ENCODE peak calls at places on chromosomes 6 and 20, in nine cellular contexts. X is erythroblast, G is IMR-90, R is H54, M is heart left ventricle, D is HepG2, Y is thyroid gland, L is transverse colon, B is HCT116. T is an unnamed sample.

GRCh38 chr6:105280033-105280432 is 100.2 kb upstream of the POPDC3 start:
- DNase-seq in X (no peak), G (no peak), R (no peak), M (no peak), D (no peak), Y (peak), L (no peak), B (no peak), T (no peak)

GRCh38 chr6:151075527-151075926 is 164.2 kb upstream of the AKAP12 start:
- DNase-seq in X (no peak), G (peak), R (no peak), M (no peak), D (no peak), Y (no peak), L (no peak), B (no peak), T (no peak)

GRCh38 chr6:125154184-125155135 is 887 bp downstream of the TPD52L1 start:
- DNase-seq in X (peak), G (no peak), R (no peak), M (peak), D (peak), Y (peak), L (peak), B (peak), T (peak)

GRCh38 chr20:25032478-25033183 is 25.3 kb downstream of the ACSS1 start:
- DNase-seq in X (no peak), G (no peak), R (no peak), M (peak), D (peak), Y (no peak), L (peak), B (no peak), T (peak)

GRCh38 chr20:50735813-50736212 is 4.4 kb downstream of the PARD6B start:
- DNase-seq in X (peak), G (no peak), R (no peak), M (no peak), D (no peak), Y (no peak), L (no peak), B (no peak), T (no peak)

GRCh38 chr6:170132011-170132521 is 158.8 kb downstream of the DLL1 start:
- DNase-seq in X (no peak), G (no peak), R (no peak), M (peak), D (no peak), Y (no peak), L (no peak), B (no peak), T (peak)

GRCh38 chr6:129641344-129641743 is 68.6 kb downstream of the ARHGAP18 start:
- DNase-seq in X (no peak), G (peak), R (no peak), M (no peak), D (peak), Y (no peak), L (no peak), B (peak), T (no peak)

GRCh38 chr6:74749211-74750142 is 456.4 kb downstream of the COL12A1 start:
- DNase-seq in X (no peak), G (no peak), R (no peak), M (no peak), D (no peak), Y (no peak), L (no peak), B (no peak), T (no peak)

GRCh38 chr20:37734228-37734980 is 40.6 kb downstream of the CTNNBL1 start:
- DNase-seq in X (no peak), G (peak), R (no peak), M (no peak), D (no peak), Y (no peak), L (no peak), B (no peak), T (no peak)

GRCh38 chr6:149867876-149868640 is 3.9 kb upstream of the LRP11 start:
- DNase-seq in X (peak), G (peak), R (peak), M (no peak), D (peak), Y (no peak), L (no peak), B (no peak), T (no peak)

GRCh38 chr6:72826744-72827438 is 205.0 kb downstream of the KCNQ5 start:
- DNase-seq in X (no peak), G (peak), R (no peak), M (no peak), D (no peak), Y (no peak), L (no peak), B (no peak), T (no peak)

GRCh38 chr20:1467355-1468116 is 887 bp upstream of the NSFL1C start:
- DNase-seq in X (peak), G (no peak), R (no peak), M (no peak), D (peak), Y (no peak), L (peak), B (no peak), T (peak)

GRCh38 chr20:4041748-4042411 is 26.5 kb upstream of the RNF24 start:
- DNase-seq in X (peak), G (peak), R (peak), M (no peak), D (no peak), Y (peak), L (peak), B (peak), T (no peak)

GRCh38 chr6:166563805-166564204 is 22.7 kb downstream of the RAMACL start:
- DNase-seq in X (no peak), G (no peak), R (no peak), M (no peak), D (no peak), Y (no peak), L (no peak), B (no peak), T (no peak)

GRCh38 chr6:701696-702479 is 8.9 kb upstream of the EXOC2 start:
- DNase-seq in X (no peak), G (no peak), R (no peak), M (no peak), D (peak), Y (no peak), L (no peak), B (no peak), T (no peak)

GRCh38 chr6:28544211-28544610 is 18.5 kb downstream of the GPX5 start:
- DNase-seq in X (peak), G (no peak), R (no peak), M (no peak), D (no peak), Y (no peak), L (no peak), B (no peak), T (no peak)

GRCh38 chr20:58702161-58702510 is 9.5 kb downstream of the NPEPL1 start:
- DNase-seq in X (no peak), G (no peak), R (no peak), M (no peak), D (no peak), Y (no peak), L (peak), B (no peak), T (peak)

GRCh38 chr6:97282238-97282725 is 734 bp downstream of the MMS22L start:
- DNase-seq in X (peak), G (no peak), R (peak), M (no peak), D (peak), Y (no peak), L (no peak), B (no peak), T (no peak)

GRCh38 chr6:43119456-43119855 is 43.3 kb downstream of the PTK7 start:
- DNase-seq in X (no peak), G (no peak), R (no peak), M (no peak), D (no peak), Y (no peak), L (no peak), B (no peak), T (peak)

GRCh38 chr6:37530294-37530693 is 30.6 kb upstream of the CCDC167 start:
- DNase-seq in X (no peak), G (no peak), R (no peak), M (no peak), D (no peak), Y (no peak), L (no peak), B (no peak), T (no peak)

GRCh38 chr20:24996449-24997195 is 4.1 kb upstream of the APMAP start:
- DNase-seq in X (no peak), G (no peak), R (no peak), M (no peak), D (no peak), Y (no peak), L (no peak), B (no peak), T (peak)

GRCh38 chr6:84486526-84486925 is 259.1 kb upstream of the CEP162 start:
- DNase-seq in X (no peak), G (no peak), R (no peak), M (no peak), D (no peak), Y (no peak), L (no peak), B (no peak), T (no peak)

GRCh38 chr6:84489598-84489997 is 262.2 kb upstream of the CEP162 start:
- DNase-seq in X (no peak), G (no peak), R (no peak), M (no peak), D (no peak), Y (no peak), L (no peak), B (no peak), T (no peak)

DNA sequence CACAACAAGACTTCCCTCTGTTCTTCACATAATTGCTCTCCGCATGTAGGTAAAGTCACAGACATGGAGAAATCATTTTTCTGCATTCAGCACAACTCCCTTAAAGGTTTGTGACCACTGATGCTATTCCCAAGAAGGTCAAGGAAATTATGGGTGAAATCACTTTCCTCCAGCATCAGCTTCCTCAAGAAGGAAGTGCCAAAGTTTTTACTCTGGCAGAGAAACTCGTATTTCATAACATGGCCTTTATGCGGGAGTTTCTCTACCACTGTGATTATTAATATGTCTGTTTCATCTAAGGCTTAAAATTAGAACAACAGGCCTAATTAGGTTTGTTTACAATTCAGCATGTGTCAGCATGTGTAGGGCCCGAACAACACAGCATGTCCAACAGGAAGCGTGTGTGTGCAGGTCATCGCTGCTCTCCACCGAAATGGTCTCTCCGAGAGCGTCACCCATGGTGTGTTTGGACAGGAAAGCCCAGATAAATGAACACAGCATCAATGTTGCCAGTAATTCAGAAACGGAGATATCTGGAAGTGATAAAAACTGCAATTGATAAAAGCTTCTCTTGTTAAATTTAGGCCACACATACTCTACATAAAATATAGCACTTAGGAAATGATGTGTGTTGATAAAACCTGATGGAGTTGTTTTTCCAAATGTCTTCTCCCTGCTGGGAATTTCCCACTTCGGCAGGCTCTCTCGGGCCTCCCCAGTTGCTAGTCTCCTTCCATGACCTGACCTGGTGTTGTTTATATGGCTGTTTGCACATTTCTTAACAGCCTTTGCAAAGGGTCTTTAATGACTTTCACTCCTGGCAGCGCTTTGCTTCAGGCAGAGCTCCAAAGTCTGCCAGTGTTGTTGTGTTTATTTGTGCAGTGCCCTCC is 265.0 kb upstream of the CEP162 start:
- DNase-seq in X (no peak), G (no peak), R (no peak), M (no peak), D (no peak), Y (no peak), L (no peak), B (no peak), T (no peak)
- TF ChIP-seq POLR2A in X (no peak), G (no peak), R (no peak), M (no peak), D (no peak), Y (no peak), L (no peak), B (no peak), T (no peak)

DNA sequence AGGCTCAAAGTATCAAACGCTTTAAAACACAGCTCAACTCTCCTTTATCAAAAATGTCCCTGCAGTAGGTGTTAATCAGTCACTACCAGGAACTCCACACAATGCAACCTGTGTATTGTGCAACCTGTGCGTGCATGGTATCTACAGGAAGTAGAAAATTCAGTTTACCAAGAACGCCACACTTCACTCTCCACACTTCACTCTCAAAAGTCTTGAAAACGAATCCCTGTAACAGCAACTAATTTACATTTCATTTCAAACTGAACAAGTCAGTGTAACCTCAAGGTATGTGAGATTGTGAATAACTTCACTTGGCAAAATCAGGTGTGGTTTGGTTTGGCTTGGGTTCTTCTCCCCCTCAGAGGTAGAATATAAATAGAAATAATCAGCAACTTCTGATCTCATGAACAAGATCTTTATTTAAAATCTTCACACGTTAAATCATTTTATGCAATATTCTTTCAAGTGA is 1.6 kb downstream of the RALGAPA2 start:
- DNase-seq in X (peak), G (no peak), R (no peak), M (no peak), D (peak), Y (peak), L (peak), B (no peak), T (no peak)
- TF ChIP-seq POLR2A in X (no peak), G (no peak), R (no peak), M (no peak), D (peak), Y (no peak), L (peak), B (no peak), T (no peak)

GRCh38 chr6:2764610-2765165 is 505 bp upstream of the WRNIP1 start:
- DNase-seq in X (peak), G (peak), R (peak), M (peak), D (peak), Y (peak), L (peak), B (no peak), T (peak)
- TF ChIP-seq POLR2A in X (peak), G (peak), R (peak), M (no peak), D (peak), Y (no peak), L (no peak), B (peak), T (no peak)

GRCh38 chr6:47700051-47700450 is 1.7 kb downstream of the ADGRF4 start:
- DNase-seq in X (no peak), G (peak), R (peak), M (no peak), D (no peak), Y (no peak), L (no peak), B (no peak), T (no peak)
- TF ChIP-seq POLR2A in X (no peak), G (no peak), R (no peak), M (no peak), D (no peak), Y (no peak), L (no peak), B (no peak), T (no peak)

GRCh38 chr6:12047304-12047703 is 35.2 kb downstream of the HIVEP1 start:
- DNase-seq in X (no peak), G (no peak), R (no peak), M (no peak), D (no peak), Y (no peak), L (peak), B (no peak), T (peak)
- TF ChIP-seq POLR2A in X (no peak), G (no peak), R (no peak), M (no peak), D (no peak), Y (no peak), L (no peak), B (no peak), T (no peak)

GRCh38 chr6:92723390-92723931 is 695.9 kb downstream of the EPHA7 start:
- DNase-seq in X (no peak), G (no peak), R (no peak), M (no peak), D (no peak), Y (no peak), L (no peak), B (no peak), T (peak)
- TF ChIP-seq POLR2A in X (no peak), G (no peak), R (no peak), M (no peak), D (no peak), Y (no peak), L (no peak), B (no peak), T (no peak)

T was measured in spleen.